ENCODE peak calls at places on chromosomes 16 and 17, in nine cellular contexts. One of them, this sample, is unnamed.

GRCh38 chr17:44381810-44382209 is 7.6 kb downstream of the ITGA2B start:
- DNase-seq in left lung: no peak
- DNase-seq in central memory CD4-positive, alpha-beta T cell: no peak
- DNase-seq in astrocyte of the spinal cord: no peak
- DNase-seq in non-pigmented ciliary epithelial cell: no peak
- DNase-seq in KBM-7: no peak
- DNase-seq in H1: no peak
- DNase-seq in HFFc6: no peak
- DNase-seq in NCI-H1092 treated with DMSO at 0.1 percent for 48 hours: no peak
- DNase-seq in this sample: no peak

GRCh38 chr17:82678265-82678891 is 20.1 kb downstream of the RAB40B start:
- DNase-seq in left lung: peak
- DNase-seq in non-pigmented ciliary epithelial cell: no peak
- DNase-seq in astrocyte of the spinal cord: no peak
- DNase-seq in HFFc6: no peak
- DNase-seq in KBM-7: no peak
- DNase-seq in central memory CD4-positive, alpha-beta T cell: no peak
- DNase-seq in H1: no peak
- DNase-seq in NCI-H1092 treated with DMSO at 0.1 percent for 48 hours: peak
- DNase-seq in this sample: peak

GRCh38 chr16:4008116-4008515 is 108.1 kb downstream of the ADCY9 start:
- DNase-seq in H1: no peak
- DNase-seq in non-pigmented ciliary epithelial cell: no peak
- DNase-seq in HFFc6: no peak
- DNase-seq in astrocyte of the spinal cord: no peak
- DNase-seq in left lung: no peak
- DNase-seq in NCI-H1092 treated with DMSO at 0.1 percent for 48 hours: no peak
- DNase-seq in KBM-7: no peak
- DNase-seq in central memory CD4-positive, alpha-beta T cell: no peak
- DNase-seq in this sample: no peak

GRCh38 chr16:84444476-84444875 is 60.0 kb downstream of the MEAK7 start:
- DNase-seq in H1: no peak
- DNase-seq in central memory CD4-positive, alpha-beta T cell: no peak
- DNase-seq in left lung: no peak
- DNase-seq in astrocyte of the spinal cord: no peak
- DNase-seq in HFFc6: no peak
- DNase-seq in KBM-7: no peak
- DNase-seq in NCI-H1092 treated with DMSO at 0.1 percent for 48 hours: no peak
- DNase-seq in non-pigmented ciliary epithelial cell: no peak
- DNase-seq in this sample: no peak

GRCh38 chr16:3492356-3492755 is 2.9 kb downstream of the C16orf90 start:
- DNase-seq in NCI-H1092 treated with DMSO at 0.1 percent for 48 hours: no peak
- DNase-seq in H1: no peak
- DNase-seq in left lung: no peak
- DNase-seq in central memory CD4-positive, alpha-beta T cell: no peak
- DNase-seq in astrocyte of the spinal cord: no peak
- DNase-seq in KBM-7: no peak
- DNase-seq in HFFc6: no peak
- DNase-seq in non-pigmented ciliary epithelial cell: no peak
- DNase-seq in this sample: no peak

GRCh38 chr17:62800580-62800979 is 7.5 kb downstream of the MARCHF10 start:
- DNase-seq in NCI-H1092 treated with DMSO at 0.1 percent for 48 hours: no peak
- DNase-seq in H1: peak
- DNase-seq in non-pigmented ciliary epithelial cell: no peak
- DNase-seq in astrocyte of the spinal cord: peak
- DNase-seq in HFFc6: peak
- DNase-seq in left lung: no peak
- DNase-seq in central memory CD4-positive, alpha-beta T cell: no peak
- DNase-seq in KBM-7: no peak
- DNase-seq in this sample: no peak

GRCh38 chr16:50808929-50809538 is 67.1 kb downstream of the CYLD start:
- DNase-seq in central memory CD4-positive, alpha-beta T cell: no peak
- DNase-seq in HFFc6: no peak
- DNase-seq in H1: no peak
- DNase-seq in non-pigmented ciliary epithelial cell: no peak
- DNase-seq in astrocyte of the spinal cord: no peak
- DNase-seq in KBM-7: no peak
- DNase-seq in NCI-H1092 treated with DMSO at 0.1 percent for 48 hours: no peak
- DNase-seq in left lung: no peak
- DNase-seq in this sample: no peak

GRCh38 chr17:39946551-39947330 is 16.1 kb upstream of the GSDMA start:
- DNase-seq in non-pigmented ciliary epithelial cell: no peak
- DNase-seq in astrocyte of the spinal cord: no peak
- DNase-seq in KBM-7: no peak
- DNase-seq in HFFc6: no peak
- DNase-seq in NCI-H1092 treated with DMSO at 0.1 percent for 48 hours: no peak
- DNase-seq in central memory CD4-positive, alpha-beta T cell: no peak
- DNase-seq in H1: no peak
- DNase-seq in left lung: peak
- DNase-seq in this sample: no peak

GRCh38 chr16:89599902-89600301 is 13.5 kb upstream of the DPEP1 start:
- DNase-seq in H1: peak
- DNase-seq in astrocyte of the spinal cord: no peak
- DNase-seq in HFFc6: no peak
- DNase-seq in central memory CD4-positive, alpha-beta T cell: no peak
- DNase-seq in non-pigmented ciliary epithelial cell: no peak
- DNase-seq in NCI-H1092 treated with DMSO at 0.1 percent for 48 hours: no peak
- DNase-seq in KBM-7: no peak
- DNase-seq in left lung: no peak
- DNase-seq in this sample: no peak

This sample was measured in LHCN-M2.